ENCODE peak calls at places on chromosomes 4 and X, in five cellular contexts. B is IMR-90, Q is ovary, L is transverse colon, Y is adrenal gland. E is an unnamed sample.

GRCh38 chr4:150209140-150209829 is 131.0 kb downstream of the DCLK2 start:
- DNase-seq in L (peak), Q (peak), Y (peak), B (peak), E (peak)

GRCh38 chr4:19194672-19195071 is 1057.0 kb upstream of the SLIT2 start:
- DNase-seq in Q (no peak), Y (no peak), B (no peak), L (no peak), E (no peak)

GRCh38 chrX:144918936-144919335 is 328.4 kb upstream of the SPANXN1 start:
- DNase-seq in B (no peak), L (no peak), Q (no peak), Y (no peak), E (no peak)

GRCh38 chrX:47311857-47312774 is 58.3 kb upstream of the ZNF157 start:
- DNase-seq in L (peak), B (peak), Q (peak), Y (peak), E (no peak)

GRCh38 chrX:153921511-153922285 is 4.4 kb downstream of the ARHGAP4 start:
- DNase-seq in B (no peak), Y (no peak), Q (peak), L (no peak), E (no peak)

GRCh38 chr4:180811556-180811955 is 1431.6 kb upstream of the TENM3 start:
- DNase-seq in Q (no peak), B (no peak), L (no peak), Y (no peak), E (no peak)

GRCh38 chr4:149690726-149691125 is 124.9 kb downstream of the IQCM start:
- DNase-seq in Q (no peak), B (no peak), L (no peak), Y (no peak), E (no peak)

GRCh38 chr4:164412246-164412645 is 341.7 kb upstream of the SMIM31 start:
- DNase-seq in L (no peak), Y (no peak), Q (no peak), B (no peak), E (no peak)

GRCh38 chr4:13415068-13415785 is 68.9 kb downstream of the RAB28 start:
- DNase-seq in Q (no peak), L (no peak), Y (no peak), B (no peak), E (peak)

GRCh38 chr4:76781698-76782595 is 116.0 kb downstream of the SOWAHB start:
- DNase-seq in B (peak), Y (no peak), Q (no peak), L (no peak), E (no peak)

GRCh38 chr4:108172780-108173598 is 4.3 kb upstream of the LEF1 start:
- DNase-seq in B (no peak), Q (peak), Y (peak), L (peak), E (peak)

GRCh38 chrX:49202022-49202421 is 2.0 kb upstream of the SYP start:
- DNase-seq in Q (no peak), B (no peak), Y (no peak), L (no peak), E (no peak)

GRCh38 chrX:150482537-150483217 is 85.7 kb upstream of the MTM1 start:
- DNase-seq in Q (no peak), L (no peak), B (peak), Y (peak), E (no peak)

GRCh38 chr4:5969777-5970176 is 48.5 kb downstream of the C4orf50 start:
- DNase-seq in B (no peak), Q (no peak), Y (no peak), L (no peak), E (no peak)

GRCh38 chrX:7706032-7706431 is 136.9 kb upstream of the VCX start:
- DNase-seq in L (no peak), Q (no peak), Y (no peak), B (no peak), E (no peak)

GRCh38 chr4:6582889-6583504 is 8.0 kb downstream of the MAN2B2 start:
- DNase-seq in B (peak), Y (no peak), L (no peak), Q (no peak), E (no peak)

GRCh38 chr4:141346144-141346543 is 125.4 kb downstream of the ZNF330 start:
- DNase-seq in Q (no peak), B (peak), L (no peak), Y (peak), E (no peak)

GRCh38 chr4:114264877-114265291 is 285.4 kb upstream of the ARSJ start:
- DNase-seq in L (no peak), Y (no peak), Q (no peak), B (peak), E (no peak)

GRCh38 chr4:89158884-89159503 is 47.7 kb downstream of the TIGD2 start:
- DNase-seq in L (no peak), Y (peak), B (peak), Q (no peak), E (no peak)

GRCh38 chrX:136999021-136999420 is 34.8 kb downstream of the GPR101 start:
- DNase-seq in L (no peak), Q (no peak), B (no peak), Y (no peak), E (no peak)

GRCh38 chr4:477686-478085 is 21.3 kb downstream of the ZNF721 start:
- DNase-seq in B (no peak), Q (no peak), L (no peak), Y (no peak), E (no peak)

GRCh38 chrX:151973851-151974335 is 583 bp downstream of the GABRE start:
- DNase-seq in Q (no peak), Y (peak), L (peak), B (no peak), E (peak)

GRCh38 chr4:135007400-135007799 is 805.8 kb upstream of the PABPC4L start:
- DNase-seq in Q (no peak), B (no peak), Y (no peak), L (no peak), E (no peak)

GRCh38 chr4:108829981-108830492 is 67.2 kb upstream of the ETNPPL start:
- DNase-seq in B (no peak), Q (no peak), L (no peak), Y (no peak), E (no peak)

GRCh38 chr4:48147621-48148020 is 13.6 kb upstream of the TXK start:
- DNase-seq in Y (no peak), L (no peak), Q (no peak), B (no peak), E (no peak)

GRCh38 chr4:68606240-68606639 is 30.1 kb upstream of the UGT2B17 start:
- DNase-seq in Y (no peak), L (no peak), Q (no peak), B (no peak), E (no peak)

GRCh38 chr4:1979477-1980196 is 29.1 kb downstream of the NELFA start:
- DNase-seq in Q (no peak), L (no peak), B (no peak), Y (no peak), E (no peak)
- TF ChIP-seq POLR2A in Q (no peak), L (no peak), B (no peak), Y (no peak), E (no peak)

GRCh38 chr4:65670331-65671031 is at the start of gene EPHA5:
- DNase-seq in L (no peak), Y (peak), B (peak), Q (peak), E (peak)
- TF ChIP-seq POLR2A in L (no peak), Y (no peak), B (no peak), Q (peak), E (no peak)

GRCh38 chr4:2375427-2375826 is 43.0 kb downstream of the ZFYVE28 start:
- DNase-seq in L (no peak), Q (no peak), B (no peak), Y (no peak), E (no peak)
- TF ChIP-seq POLR2A in L (no peak), Q (no peak), B (no peak), Y (no peak), E (no peak)

GRCh38 chr4:30720656-30721352 is 635 bp downstream of the PCDH7 start:
- DNase-seq in Q (peak), Y (no peak), L (peak), B (peak), E (peak)
- TF ChIP-seq POLR2A in Q (no peak), Y (no peak), L (no peak), B (no peak), E (no peak)

GRCh38 chrX:53224860-53225797 is at the start of gene KDM5C:
- DNase-seq in B (peak), Q (peak), L (peak), Y (peak), E (peak)
- TF ChIP-seq POLR2A in B (peak), Q (peak), L (peak), Y (peak), E (no peak)

E was measured in heart left ventricle.